ENCODE peak calls at places on chromosome 14, in ten cellular contexts. R is AG10803; V is neuronal stem cell; E is NCI-H748 treated with DMSO at 0.1 percent for 48 hours; W is activated T-helper 1 cell treated with Interleukin-2 at 50 U/mL for 16 hours; S is Calu3; K is LoVo; U is endothelial cell of umbilical vein; G is T-helper 2 cell; B is activated CD4-positive, alpha-beta T cell treated with anti-CD3 and anti-CD28 coated beads, Interleukin-2, amount 50 U/mL, for 24 hours. N is an unnamed sample.

GRCh38 chr14:49089078-49089477 is 497.1 kb downstream of the RPS29 start:
- DNase-seq in U (no peak), S (no peak), G (no peak), E (no peak), K (no peak), W (no peak), B (no peak), V (no peak), R (no peak), N (no peak)

GRCh38 chr14:77458249-77458950 is 507 bp downstream of the AHSA1 start:
- DNase-seq in R (no peak), S (peak; percentile 9), E (peak; percentile 45), G (peak; percentile 5), U (no peak), K (peak; percentile 34), B (peak; percentile 14), W (peak; percentile 4), V (no peak), N (peak; percentile 60)

GRCh38 chr14:31203414-31203742 is 4.2 kb downstream of the HECTD1 start:
- DNase-seq in W (no peak), G (no peak), R (no peak), U (no peak), V (no peak), B (no peak), S (no peak), E (no peak), K (no peak), N (no peak)

GRCh38 chr14:70188608-70189540 is at the start of gene SLC8A3:
- DNase-seq in R (peak; percentile 22), B (no peak), V (peak; percentile 53), G (no peak), S (peak; percentile 36), W (no peak), U (peak; percentile 35), E (peak; percentile 36), K (no peak), N (peak; percentile 3)

GRCh38 chr14:103819503-103820307 is 27.7 kb downstream of the PPP1R13B start:
- DNase-seq in S (peak; percentile 2), U (peak; percentile 30), G (no peak), R (peak; percentile 20), V (peak; percentile 5), B (no peak), K (no peak), W (no peak), E (no peak), N (no peak)

GRCh38 chr14:94386085-94387031 is 2.0 kb downstream of the SERPINA1 start:
- DNase-seq in K (no peak), B (no peak), E (peak; percentile 53), G (no peak), V (no peak), S (no peak), W (no peak), R (no peak), U (no peak), N (peak; percentile 40)

GRCh38 chr14:46574236-46574970 is 77.2 kb downstream of the RPL10L start:
- DNase-seq in W (no peak), U (peak; percentile 85), E (no peak), S (no peak), G (no peak), V (no peak), K (no peak), R (no peak), B (no peak), N (no peak)

GRCh38 chr14:68047910-68048309 is 228.3 kb downstream of the RAD51B start:
- DNase-seq in U (no peak), B (no peak), E (no peak), G (no peak), R (peak; percentile 15), W (no peak), K (no peak), S (no peak), V (no peak), N (no peak)

GRCh38 chr14:60085085-60085484 is 6.6 kb upstream of the PCNX4 start:
- DNase-seq in W (no peak), E (no peak), U (no peak), K (no peak), R (peak; percentile 65), G (no peak), B (no peak), S (no peak), V (no peak), N (no peak)

GRCh38 chr14:30158299-30158698 is 230.7 kb upstream of the PRKD1 start:
- DNase-seq in B (no peak), W (no peak), K (no peak), R (no peak), S (no peak), U (no peak), G (no peak), V (no peak), E (no peak), N (no peak)

GRCh38 chr14:67411820-67412421 is at the start of gene PLEK2:
- DNase-seq in K (peak; percentile 94), G (peak; percentile 15), R (peak; percentile 48), B (peak; percentile 13), W (peak; percentile 53), E (peak; percentile 45), U (no peak), V (no peak), S (peak; percentile 90), N (peak; percentile 95)

GRCh38 chr14:56659964-56660551 is 80.5 kb downstream of the TMEM260 start:
- DNase-seq in E (peak; percentile 80), W (no peak), R (peak; percentile 51), G (no peak), K (peak; percentile 55), B (no peak), S (peak; percentile 4), U (peak; percentile 61), V (peak; percentile 37), N (peak; percentile 59)

GRCh38 chr14:102162488-102162887 is 22.8 kb downstream of the WDR20 start:
- DNase-seq in G (no peak), R (no peak), B (no peak), V (no peak), K (no peak), U (no peak), S (no peak), E (no peak), W (no peak), N (no peak)

GRCh38 chr14:100880271-100881101 is 23.0 kb downstream of the RTL1 start:
- DNase-seq in B (no peak), S (no peak), G (no peak), U (no peak), E (no peak), W (no peak), K (no peak), R (no peak), V (no peak), N (no peak)

GRCh38 chr14:58072288-58073071 is 79.5 kb downstream of the ARMH4 start:
- DNase-seq in K (peak; percentile 71), E (peak; percentile 59), U (peak; percentile 68), R (peak; percentile 72), S (peak; percentile 63), V (peak; percentile 70), B (no peak), W (no peak), G (no peak), N (peak; percentile 58)

GRCh38 chr14:34722723-34723545 is 8.5 kb upstream of the CFL2 start:
- DNase-seq in W (no peak), E (peak; percentile 20), K (peak; percentile 53), V (peak; percentile 51), G (peak; percentile 24), B (no peak), U (peak; percentile 78), S (peak; percentile 37), R (peak; percentile 76), N (peak; percentile 44)

GRCh38 chr14:51490205-51490604 is 161.5 kb upstream of the FRMD6 start:
- DNase-seq in S (no peak), U (no peak), R (peak; percentile 79), E (no peak), K (no peak), B (no peak), V (no peak), W (no peak), G (no peak), N (no peak)

GRCh38 chr14:89040080-89040437 is 215.6 kb downstream of the TTC8 start:
- DNase-seq in B (no peak), S (no peak), E (no peak), U (no peak), G (no peak), R (no peak), V (no peak), W (no peak), K (no peak), N (no peak)

GRCh38 chr14:88269816-88270416 is 53.2 kb downstream of the KCNK10 start:
- DNase-seq in B (no peak), K (no peak), G (no peak), S (no peak), E (no peak), U (no peak), R (no peak), V (no peak), W (no peak), N (peak; percentile 86)

GRCh38 chr14:75968461-75968860 is 13.3 kb downstream of the TGFB3 start:
- DNase-seq in U (no peak), S (no peak), K (no peak), G (no peak), E (no peak), W (no peak), B (no peak), V (no peak), R (peak; percentile 48), N (peak; percentile 33)

GRCh38 chr14:55470025-55470424 is 29.6 kb upstream of the TBPL2 start:
- DNase-seq in G (no peak), S (no peak), B (no peak), K (no peak), U (no peak), W (no peak), V (no peak), E (no peak), R (no peak), N (no peak)

GRCh38 chr14:20461230-20462141 is at the start of gene PIP4P1:
- DNase-seq in B (peak; percentile 93), W (peak; percentile 97), U (peak; percentile 100), G (peak; percentile 99), R (peak; percentile 100), S (peak; percentile 98), E (peak; percentile 99), K (peak; percentile 99), V (peak; percentile 99), N (peak; percentile 100)

GRCh38 chr14:70886421-70887206 is 20.6 kb upstream of the PCNX1 start:
- DNase-seq in W (no peak), E (no peak), K (no peak), V (no peak), R (no peak), U (no peak), B (no peak), S (no peak), G (peak; percentile 64), N (peak; percentile 36)

GRCh38 chr14:61565181-61565580 is 130.1 kb upstream of the HIF1A start:
- DNase-seq in K (no peak), G (no peak), R (peak; percentile 74), W (no peak), U (no peak), S (no peak), B (no peak), V (no peak), E (no peak), N (no peak)

GRCh38 chr14:59305231-59305630 is 116.8 kb downstream of the DAAM1 start:
- DNase-seq in S (no peak), E (no peak), K (no peak), W (no peak), V (no peak), R (peak; percentile 86), B (no peak), G (no peak), U (no peak), N (no peak)

GRCh38 chr14:30573203-30573814 is 14.4 kb downstream of the G2E3 start:
- DNase-seq in K (no peak), E (no peak), V (no peak), G (no peak), R (peak; percentile 68), U (peak; percentile 63), B (no peak), S (no peak), W (no peak), N (no peak)

GRCh38 chr14:84998216-84998615 is 531.7 kb upstream of the FLRT2 start:
- DNase-seq in S (no peak), G (no peak), B (no peak), R (no peak), E (no peak), K (no peak), V (no peak), U (no peak), W (no peak), N (no peak)

GRCh38 chr14:68866991-68867533 is 74.2 kb upstream of the ZFP36L1 start:
- DNase-seq in K (no peak), R (no peak), S (no peak), U (no peak), E (no peak), G (no peak), W (no peak), B (no peak), V (no peak), N (no peak)